ENCODE peak calls at places on chromosomes 1 and 21, in seven cellular contexts. One of them, this sample, is unnamed.

GRCh38 chr21:46179708-46180078 is 4.6 kb downstream of the SPATC1L start:
- DNase-seq in H9: peak; percentile 29
- DNase-seq in colonic mucosa: no peak
- DNase-seq in hepatocyte: no peak
- DNase-seq in IMR-90: no peak
- DNase-seq in ovary: no peak
- DNase-seq in heart right ventricle: peak; percentile 11
- DNase-seq in this sample: no peak

GRCh38 chr1:9805006-9805526 is 18.7 kb downstream of the CLSTN1 start:
- DNase-seq in hepatocyte: no peak
- DNase-seq in colonic mucosa: no peak
- DNase-seq in IMR-90: no peak
- DNase-seq in heart right ventricle: no peak
- DNase-seq in H9: no peak
- DNase-seq in ovary: no peak
- DNase-seq in this sample: no peak

GRCh38 chr21:26761174-26761915 is 83.9 kb downstream of the ADAMTS1 start:
- DNase-seq in ovary: no peak
- DNase-seq in H9: no peak
- DNase-seq in hepatocyte: no peak
- DNase-seq in colonic mucosa: no peak
- DNase-seq in IMR-90: no peak
- DNase-seq in heart right ventricle: no peak
- DNase-seq in this sample: no peak

GRCh38 chr1:25568834-25569598 is 25.6 kb downstream of the LDLRAP1 start:
- DNase-seq in hepatocyte: peak; percentile 87
- DNase-seq in heart right ventricle: no peak
- DNase-seq in IMR-90: peak; percentile 88
- DNase-seq in colonic mucosa: no peak
- DNase-seq in H9: no peak
- DNase-seq in ovary: peak; percentile 43
- DNase-seq in this sample: no peak

GRCh38 chr1:109277434-109278204 is 5.3 kb downstream of the PSRC1 start:
- DNase-seq in colonic mucosa: peak; percentile 94
- DNase-seq in IMR-90: peak; percentile 64
- DNase-seq in ovary: peak; percentile 33
- DNase-seq in hepatocyte: peak; percentile 81
- DNase-seq in H9: peak; percentile 90
- DNase-seq in heart right ventricle: peak; percentile 81
- DNase-seq in this sample: peak; percentile 90

GRCh38 chr1:160996195-160996594 is 24.8 kb downstream of the F11R start:
- DNase-seq in colonic mucosa: no peak
- DNase-seq in IMR-90: peak; percentile 54
- DNase-seq in ovary: no peak
- DNase-seq in heart right ventricle: no peak
- DNase-seq in H9: no peak
- DNase-seq in hepatocyte: no peak
- DNase-seq in this sample: no peak

GRCh38 chr1:54640361-54640760 is 1.2 kb upstream of the MROH7 start:
- DNase-seq in ovary: no peak
- DNase-seq in heart right ventricle: no peak
- DNase-seq in IMR-90: no peak
- DNase-seq in colonic mucosa: no peak
- DNase-seq in hepatocyte: no peak
- DNase-seq in H9: no peak
- DNase-seq in this sample: no peak

GRCh38 chr1:209808059-209808494 is 2.1 kb upstream of the IRF6 start:
- DNase-seq in heart right ventricle: peak; percentile 59
- DNase-seq in colonic mucosa: peak; percentile 71
- DNase-seq in hepatocyte: peak; percentile 80
- DNase-seq in ovary: no peak
- DNase-seq in H9: no peak
- DNase-seq in IMR-90: peak; percentile 97
- DNase-seq in this sample: no peak

GRCh38 chr1:206706298-206706791 is 21.6 kb downstream of the MAPKAPK2 start:
- DNase-seq in H9: no peak
- DNase-seq in colonic mucosa: no peak
- DNase-seq in hepatocyte: peak; percentile 40
- DNase-seq in IMR-90: peak; percentile 92
- DNase-seq in ovary: no peak
- DNase-seq in heart right ventricle: peak; percentile 37
- DNase-seq in this sample: no peak

GRCh38 chr1:12159826-12160225 is 7.0 kb upstream of the TNFRSF1B start:
- DNase-seq in heart right ventricle: no peak
- DNase-seq in hepatocyte: no peak
- DNase-seq in H9: no peak
- DNase-seq in colonic mucosa: no peak
- DNase-seq in IMR-90: no peak
- DNase-seq in ovary: no peak
- DNase-seq in this sample: no peak

GRCh38 chr1:63662056-63662836 is 69.0 kb downstream of the PGM1 start:
- DNase-seq in ovary: peak; percentile 40
- DNase-seq in colonic mucosa: no peak
- DNase-seq in IMR-90: peak; percentile 67
- DNase-seq in hepatocyte: no peak
- DNase-seq in H9: no peak
- DNase-seq in heart right ventricle: peak; percentile 26
- DNase-seq in this sample: no peak

GRCh38 chr1:112317556-112317955 is 78.5 kb upstream of the CTTNBP2NL start:
- DNase-seq in H9: no peak
- DNase-seq in ovary: no peak
- DNase-seq in heart right ventricle: no peak
- DNase-seq in colonic mucosa: no peak
- DNase-seq in IMR-90: no peak
- DNase-seq in hepatocyte: peak; percentile 20
- DNase-seq in this sample: no peak

GRCh38 chr1:45551684-45552083 is 1.1 kb downstream of the AKR1A1 start:
- DNase-seq in heart right ventricle: no peak
- DNase-seq in H9: no peak
- DNase-seq in ovary: no peak
- DNase-seq in IMR-90: no peak
- DNase-seq in hepatocyte: no peak
- DNase-seq in colonic mucosa: no peak
- DNase-seq in this sample: no peak

GRCh38 chr1:45552309-45552708 is 1.7 kb downstream of the AKR1A1 start:
- DNase-seq in colonic mucosa: peak; percentile 63
- DNase-seq in hepatocyte: peak; percentile 70
- DNase-seq in H9: no peak
- DNase-seq in ovary: no peak
- DNase-seq in heart right ventricle: no peak
- DNase-seq in IMR-90: no peak
- DNase-seq in this sample: no peak

GRCh38 chr1:45554198-45554597 is 3.6 kb downstream of the AKR1A1 start:
- DNase-seq in ovary: no peak
- DNase-seq in IMR-90: no peak
- DNase-seq in heart right ventricle: no peak
- DNase-seq in H9: no peak
- DNase-seq in hepatocyte: no peak
- DNase-seq in colonic mucosa: no peak
- DNase-seq in this sample: no peak

GRCh38 chr1:45557422-45557944 is 6.9 kb downstream of the AKR1A1 start:
- DNase-seq in heart right ventricle: no peak
- DNase-seq in hepatocyte: no peak
- DNase-seq in ovary: no peak
- DNase-seq in IMR-90: no peak
- DNase-seq in H9: no peak
- DNase-seq in colonic mucosa: no peak
- DNase-seq in this sample: no peak
- H3K4me1 ChIP-seq in heart right ventricle: peaks cover 8% of the 10 kb centered on the region
- H3K4me1 ChIP-seq in hepatocyte: peaks cover 3% of the 10 kb centered on the region
- H3K4me1 ChIP-seq in ovary: no peaks in the 10 kb centered on the region
- H3K4me1 ChIP-seq in IMR-90: peaks cover 3% of the 10 kb centered on the region
- H3K4me1 ChIP-seq in H9: no peaks in the 10 kb centered on the region
- H3K4me1 ChIP-seq in colonic mucosa: no peaks in the 10 kb centered on the region
- H3K4me1 ChIP-seq in this sample: peaks cover 6% of the 10 kb centered on the region

GRCh38 chr1:6419803-6420593 is at the start of gene HES2:
- DNase-seq in H9: peak; percentile 74
- DNase-seq in heart right ventricle: no peak
- DNase-seq in ovary: no peak
- DNase-seq in colonic mucosa: peak; percentile 82
- DNase-seq in hepatocyte: peak; percentile 48
- DNase-seq in IMR-90: no peak
- DNase-seq in this sample: peak; percentile 80

GRCh38 chr1:6419397-6419802 is 319 bp downstream of the HES2 start:
- DNase-seq in H9: peak; percentile 72
- DNase-seq in hepatocyte: peak; percentile 48
- DNase-seq in IMR-90: no peak
- DNase-seq in ovary: no peak
- DNase-seq in heart right ventricle: no peak
- DNase-seq in colonic mucosa: no peak
- DNase-seq in this sample: no peak

GRCh38 chr1:6416906-6417305 is 2.8 kb downstream of the HES2 start:
- DNase-seq in H9: no peak
- DNase-seq in hepatocyte: no peak
- DNase-seq in ovary: no peak
- DNase-seq in colonic mucosa: no peak
- DNase-seq in IMR-90: no peak
- DNase-seq in heart right ventricle: no peak
- DNase-seq in this sample: no peak

GRCh38 chr1:6418668-6419396 is 887 bp downstream of the HES2 start:
- DNase-seq in colonic mucosa: no peak
- DNase-seq in H9: no peak
- DNase-seq in hepatocyte: no peak
- DNase-seq in ovary: no peak
- DNase-seq in heart right ventricle: no peak
- DNase-seq in IMR-90: no peak
- DNase-seq in this sample: no peak

DNA sequence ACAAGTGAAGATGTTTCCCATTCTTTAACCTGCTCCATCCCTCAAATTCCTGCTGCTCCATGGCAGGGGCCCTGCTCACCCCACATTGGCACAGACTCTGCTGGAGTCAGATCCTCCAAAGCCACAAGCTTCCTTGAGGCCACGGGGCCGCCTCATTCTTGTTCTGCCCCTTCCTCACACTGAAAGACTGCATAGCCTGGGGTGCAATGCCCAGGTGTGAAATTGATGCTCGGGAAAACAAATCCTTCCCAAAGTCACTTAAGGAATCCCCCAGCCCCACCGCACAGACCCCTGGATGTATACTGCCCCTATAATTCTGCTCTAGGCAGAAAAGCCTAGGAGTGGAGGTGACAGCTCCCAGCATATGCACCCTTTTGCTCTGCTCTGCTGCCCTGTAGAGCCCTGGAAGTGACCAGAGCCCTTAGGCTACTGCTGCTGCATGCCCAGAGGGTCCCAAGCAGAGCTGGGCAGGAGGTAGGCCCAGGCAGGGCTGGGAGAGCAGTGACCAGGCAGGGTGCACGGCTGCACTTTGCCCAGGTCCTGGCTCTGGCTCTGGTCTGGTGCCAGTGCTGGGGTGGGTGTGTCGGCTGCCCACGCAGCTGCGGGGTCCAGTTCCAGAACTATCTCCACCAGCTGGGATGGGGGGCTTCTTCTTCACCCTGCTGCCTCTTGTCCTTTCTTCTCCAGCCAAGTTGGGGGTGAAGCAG is 1.6 kb downstream of the HES2 start:
- DNase-seq in H9: no peak
- DNase-seq in heart right ventricle: no peak
- DNase-seq in hepatocyte: no peak
- DNase-seq in ovary: no peak
- DNase-seq in IMR-90: no peak
- DNase-seq in colonic mucosa: peak; percentile 72
- DNase-seq in this sample: no peak
- H3K4me1 ChIP-seq in H9: peaks cover 3% of the 10 kb centered on the region
- H3K4me1 ChIP-seq in heart right ventricle: peaks cover 34% of the 10 kb centered on the region
- H3K4me1 ChIP-seq in hepatocyte: peaks cover 29% of the 10 kb centered on the region
- H3K4me1 ChIP-seq in ovary: no peaks in the 10 kb centered on the region
- H3K4me1 ChIP-seq in IMR-90: peaks cover 2% of the 10 kb centered on the region
- H3K4me1 ChIP-seq in colonic mucosa: peaks cover 28% of the 10 kb centered on the region
- H3K4me1 ChIP-seq in this sample: peaks cover 14% of the 10 kb centered on the region

DNA sequence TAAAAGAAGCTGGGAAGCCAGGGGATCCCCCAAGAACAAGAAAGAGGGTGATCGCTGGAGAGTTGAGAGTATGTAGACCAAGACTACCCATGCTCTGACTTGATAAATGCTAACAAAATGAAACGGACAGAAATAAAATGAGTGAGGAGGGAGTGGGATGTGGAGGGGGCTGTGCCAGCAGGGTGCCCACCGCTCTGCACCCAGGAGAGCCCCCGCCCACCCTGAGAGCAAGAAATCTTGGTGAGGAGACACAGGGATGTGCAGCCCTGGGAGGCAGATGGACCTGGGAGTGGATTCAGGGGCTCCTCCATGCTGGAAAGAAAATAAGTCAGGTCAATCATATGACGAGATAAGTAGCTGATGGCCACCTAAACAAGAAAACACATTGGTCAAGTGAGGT is 590.9 kb downstream of the AJAP1 start:
- DNase-seq in hepatocyte: no peak
- DNase-seq in ovary: no peak
- DNase-seq in IMR-90: no peak
- DNase-seq in colonic mucosa: no peak
- DNase-seq in H9: no peak
- DNase-seq in heart right ventricle: no peak
- DNase-seq in this sample: no peak
- H3K4me1 ChIP-seq in hepatocyte: no peaks in the 10 kb centered on the region
- H3K4me1 ChIP-seq in ovary: no peaks in the 10 kb centered on the region
- H3K4me1 ChIP-seq in IMR-90: no peaks in the 10 kb centered on the region
- H3K4me1 ChIP-seq in colonic mucosa: no peaks in the 10 kb centered on the region
- H3K4me1 ChIP-seq in H9: no peaks in the 10 kb centered on the region
- H3K4me1 ChIP-seq in heart right ventricle: no peaks in the 10 kb centered on the region
- H3K4me1 ChIP-seq in this sample: no peaks in the 10 kb centered on the region

GRCh38 chr1:93667642-93668041 is 14.0 kb downstream of the BCAR3 start:
- DNase-seq in hepatocyte: peak; percentile 17
- DNase-seq in heart right ventricle: no peak
- DNase-seq in colonic mucosa: no peak
- DNase-seq in ovary: no peak
- DNase-seq in IMR-90: no peak
- DNase-seq in H9: no peak
- DNase-seq in this sample: no peak

GRCh38 chr1:93668951-93669350 is 12.7 kb downstream of the BCAR3 start:
- DNase-seq in H9: no peak
- DNase-seq in heart right ventricle: no peak
- DNase-seq in ovary: no peak
- DNase-seq in IMR-90: no peak
- DNase-seq in hepatocyte: no peak
- DNase-seq in colonic mucosa: no peak
- DNase-seq in this sample: no peak

GRCh38 chr1:93670141-93670540 is 11.5 kb downstream of the BCAR3 start:
- DNase-seq in IMR-90: peak; percentile 90
- DNase-seq in colonic mucosa: no peak
- DNase-seq in hepatocyte: no peak
- DNase-seq in H9: no peak
- DNase-seq in ovary: peak; percentile 67
- DNase-seq in heart right ventricle: no peak
- DNase-seq in this sample: no peak

GRCh38 chr1:93668121-93668520 is 13.5 kb downstream of the BCAR3 start:
- DNase-seq in hepatocyte: no peak
- DNase-seq in H9: no peak
- DNase-seq in heart right ventricle: no peak
- DNase-seq in colonic mucosa: no peak
- DNase-seq in ovary: no peak
- DNase-seq in IMR-90: no peak
- DNase-seq in this sample: no peak

DNA sequence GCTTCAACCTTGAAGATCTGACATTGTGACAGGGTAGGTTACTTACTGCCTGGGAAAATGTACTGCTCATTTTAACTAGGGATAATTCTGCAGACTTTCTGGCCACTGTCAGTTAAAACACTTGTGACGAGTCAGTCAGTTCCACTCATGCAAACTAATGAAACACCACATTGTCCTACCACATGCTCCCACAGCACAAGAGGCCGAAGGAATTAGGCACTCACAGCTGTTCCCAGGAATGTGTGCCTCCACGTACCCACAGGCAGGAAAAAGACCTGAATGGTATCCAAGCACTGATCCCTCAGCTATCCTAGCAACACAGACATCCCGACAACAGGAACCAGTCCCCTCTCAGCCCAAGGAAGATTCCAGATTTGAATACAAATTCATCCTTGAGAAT is 12.3 kb downstream of the BCAR3 start:
- DNase-seq in hepatocyte: no peak
- DNase-seq in heart right ventricle: no peak
- DNase-seq in ovary: no peak
- DNase-seq in colonic mucosa: no peak
- DNase-seq in H9: no peak
- DNase-seq in IMR-90: peak; percentile 58
- DNase-seq in this sample: no peak
- H3K4me1 ChIP-seq in hepatocyte: peaks cover 82% of the 10 kb centered on the region
- H3K4me1 ChIP-seq in heart right ventricle: peaks cover 100% of the 10 kb centered on the region
- H3K4me1 ChIP-seq in ovary: peaks cover 36% of the 10 kb centered on the region
- H3K4me1 ChIP-seq in colonic mucosa: peaks cover 8% of the 10 kb centered on the region
- H3K4me1 ChIP-seq in H9: peaks cover 2% of the 10 kb centered on the region
- H3K4me1 ChIP-seq in IMR-90: peaks cover 52% of the 10 kb centered on the region
- H3K4me1 ChIP-seq in this sample: no peaks in the 10 kb centered on the region

This sample was measured in HAP-1.